ENCODE peak calls at places on chromosomes 11 and 22, in four cellular contexts. One of them, this sample, is unnamed.

GRCh38 chr11:73267122-73267846 is 4.9 kb upstream of the P2RY6 start:
- DNase-seq in fibroblast of lung: no peak
- DNase-seq in Calu3: no peak
- DNase-seq in HL-60: no peak
- DNase-seq in this sample: no peak

GRCh38 chr22:50281957-50282356 is 11.8 kb upstream of the MAPK11 start:
- DNase-seq in Calu3: peak; percentile 74
- DNase-seq in HL-60: no peak
- DNase-seq in fibroblast of lung: no peak
- DNase-seq in this sample: no peak

GRCh38 chr22:49095366-49095765 is 732.3 kb downstream of the BRD1 start:
- DNase-seq in Calu3: no peak
- DNase-seq in fibroblast of lung: no peak
- DNase-seq in HL-60: no peak
- DNase-seq in this sample: no peak

GRCh38 chr22:46308283-46308988 is 11.8 kb downstream of the GTSE1 start:
- DNase-seq in HL-60: no peak
- DNase-seq in fibroblast of lung: no peak
- DNase-seq in Calu3: no peak
- DNase-seq in this sample: no peak

GRCh38 chr11:94740083-94740974 is 27.8 kb upstream of the AMOTL1 start:
- DNase-seq in fibroblast of lung: peak; percentile 17
- DNase-seq in HL-60: no peak
- DNase-seq in Calu3: peak; percentile 6
- DNase-seq in this sample: no peak

GRCh38 chr11:1448882-1449281 is 37.7 kb downstream of the MOB2 start:
- DNase-seq in Calu3: no peak
- DNase-seq in fibroblast of lung: no peak
- DNase-seq in HL-60: peak; percentile 35
- DNase-seq in this sample: no peak

GRCh38 chr11:131423715-131424114 is 53.3 kb downstream of the NTM start:
- DNase-seq in Calu3: no peak
- DNase-seq in fibroblast of lung: no peak
- DNase-seq in HL-60: no peak
- DNase-seq in this sample: no peak

GRCh38 chr11:134592391-134592990 is 180.4 kb upstream of the B3GAT1 start:
- DNase-seq in fibroblast of lung: no peak
- DNase-seq in Calu3: no peak
- DNase-seq in HL-60: peak; percentile 25
- DNase-seq in this sample: no peak

GRCh38 chr11:69372589-69373250 is 78.8 kb downstream of the MYEOV start:
- DNase-seq in fibroblast of lung: no peak
- DNase-seq in Calu3: no peak
- DNase-seq in HL-60: no peak
- DNase-seq in this sample: no peak

GRCh38 chr22:36658900-36659299 is 44.7 kb downstream of the CACNG2 start:
- DNase-seq in fibroblast of lung: no peak
- DNase-seq in Calu3: peak; percentile 5
- DNase-seq in HL-60: no peak
- DNase-seq in this sample: no peak

GRCh38 chr11:35165416-35166368 is 26.7 kb downstream of the CD44 start:
- DNase-seq in fibroblast of lung: peak; percentile 85
- DNase-seq in HL-60: peak; percentile 78
- DNase-seq in Calu3: peak; percentile 70
- DNase-seq in this sample: peak; percentile 70

GRCh38 chr11:9748361-9748970 is 84.6 kb downstream of the SWAP70 start:
- DNase-seq in fibroblast of lung: peak; percentile 83
- DNase-seq in Calu3: peak; percentile 51
- DNase-seq in HL-60: peak; percentile 88
- DNase-seq in this sample: peak; percentile 36

DNA sequence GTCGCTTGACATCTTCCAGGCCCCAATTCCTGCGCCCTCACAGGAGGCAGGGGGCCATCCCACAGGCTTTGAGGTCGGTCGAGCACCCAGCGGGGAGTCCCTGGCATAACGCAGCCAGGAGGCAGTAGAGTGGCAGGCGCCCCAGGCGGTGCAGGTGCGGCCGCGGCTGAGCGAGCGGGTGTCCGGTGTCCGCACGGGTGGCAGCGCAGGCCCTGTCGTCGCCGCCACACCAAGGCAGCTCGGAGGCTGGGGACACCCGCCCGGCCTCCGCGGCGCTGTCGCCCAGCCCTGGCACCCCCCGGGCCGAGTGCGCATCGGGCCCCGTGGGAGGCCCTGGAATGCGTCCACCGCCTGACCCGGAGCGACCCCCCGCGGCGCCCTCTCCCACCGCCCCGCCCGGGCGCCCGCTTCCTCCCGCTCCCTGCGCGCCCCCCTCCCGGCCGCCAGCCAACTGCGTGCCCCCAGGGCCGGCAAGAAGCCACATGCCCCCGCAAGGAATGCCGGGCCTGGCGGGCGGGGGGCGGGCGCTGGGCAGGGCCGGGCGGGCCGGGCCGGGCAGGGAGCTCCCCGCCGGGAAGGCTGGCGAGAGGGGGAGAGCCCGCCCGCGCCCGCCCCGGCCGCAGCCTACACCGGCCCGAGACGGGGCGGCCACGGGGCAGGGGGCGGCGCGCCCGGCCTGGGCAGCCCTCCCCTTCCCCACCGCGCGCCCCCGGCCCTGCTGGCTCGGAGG is 33.9 kb downstream of the PRDM11 start:
- DNase-seq in fibroblast of lung: no peak
- DNase-seq in HL-60: peak; percentile 14
- DNase-seq in Calu3: peak; percentile 81
- DNase-seq in this sample: no peak
- TF ChIP-seq CTCF in fibroblast of lung: no peak
- TF ChIP-seq CTCF in HL-60: no peak
- TF ChIP-seq CTCF in Calu3: peak; percentile 44
- TF ChIP-seq CTCF in this sample: no peak

DNA sequence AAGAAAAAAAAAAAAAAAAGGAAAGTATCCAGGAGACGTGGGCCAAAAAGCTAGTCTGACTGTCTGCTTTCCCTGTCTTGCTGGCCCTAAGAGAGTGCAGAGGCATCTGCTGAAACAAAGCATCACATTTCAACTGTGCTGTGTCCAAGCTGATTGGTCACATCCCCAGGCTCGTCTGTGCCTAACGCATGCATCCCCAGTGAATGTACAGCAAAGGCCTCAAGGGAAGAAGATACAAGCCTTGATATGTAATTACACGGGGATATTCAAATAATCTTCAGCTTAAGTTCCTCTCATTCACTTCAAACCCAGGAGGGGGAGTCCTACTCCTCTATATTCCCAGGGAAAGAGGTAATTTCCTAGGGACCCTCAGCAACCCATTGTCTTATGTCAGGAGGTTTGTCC is 5.4 kb upstream of the SORL1 start:
- DNase-seq in HL-60: no peak
- DNase-seq in Calu3: no peak
- DNase-seq in fibroblast of lung: peak; percentile 34
- DNase-seq in this sample: no peak
- TF ChIP-seq CTCF in HL-60: no peak
- TF ChIP-seq CTCF in Calu3: no peak
- TF ChIP-seq CTCF in fibroblast of lung: peak; percentile 17
- TF ChIP-seq CTCF in this sample: no peak

GRCh38 chr22:40571887-40572286 is 64.6 kb downstream of the MRTFA start:
- DNase-seq in Calu3: no peak
- DNase-seq in HL-60: no peak
- DNase-seq in fibroblast of lung: no peak
- DNase-seq in this sample: no peak
- TF ChIP-seq CTCF in Calu3: no peak
- TF ChIP-seq CTCF in HL-60: no peak
- TF ChIP-seq CTCF in fibroblast of lung: no peak
- TF ChIP-seq CTCF in this sample: no peak

GRCh38 chr11:64317325-64317960 is at the start of gene TRMT112:
- DNase-seq in HL-60: peak; percentile 100
- DNase-seq in Calu3: peak; percentile 96
- DNase-seq in fibroblast of lung: peak; percentile 97
- DNase-seq in this sample: peak; percentile 91

GRCh38 chr11:64312947-64313346 is 4.4 kb downstream of the TRMT112 start:
- DNase-seq in fibroblast of lung: no peak
- DNase-seq in HL-60: no peak
- DNase-seq in Calu3: no peak
- DNase-seq in this sample: no peak

GRCh38 chr11:64313491-64314145 is 3.7 kb downstream of the TRMT112 start:
- DNase-seq in Calu3: no peak
- DNase-seq in HL-60: no peak
- DNase-seq in fibroblast of lung: peak; percentile 48
- DNase-seq in this sample: no peak

GRCh38 chr11:64314805-64315561 is 2.4 kb downstream of the TRMT112 start:
- DNase-seq in Calu3: no peak
- DNase-seq in HL-60: no peak
- DNase-seq in fibroblast of lung: no peak
- DNase-seq in this sample: no peak

DNA sequence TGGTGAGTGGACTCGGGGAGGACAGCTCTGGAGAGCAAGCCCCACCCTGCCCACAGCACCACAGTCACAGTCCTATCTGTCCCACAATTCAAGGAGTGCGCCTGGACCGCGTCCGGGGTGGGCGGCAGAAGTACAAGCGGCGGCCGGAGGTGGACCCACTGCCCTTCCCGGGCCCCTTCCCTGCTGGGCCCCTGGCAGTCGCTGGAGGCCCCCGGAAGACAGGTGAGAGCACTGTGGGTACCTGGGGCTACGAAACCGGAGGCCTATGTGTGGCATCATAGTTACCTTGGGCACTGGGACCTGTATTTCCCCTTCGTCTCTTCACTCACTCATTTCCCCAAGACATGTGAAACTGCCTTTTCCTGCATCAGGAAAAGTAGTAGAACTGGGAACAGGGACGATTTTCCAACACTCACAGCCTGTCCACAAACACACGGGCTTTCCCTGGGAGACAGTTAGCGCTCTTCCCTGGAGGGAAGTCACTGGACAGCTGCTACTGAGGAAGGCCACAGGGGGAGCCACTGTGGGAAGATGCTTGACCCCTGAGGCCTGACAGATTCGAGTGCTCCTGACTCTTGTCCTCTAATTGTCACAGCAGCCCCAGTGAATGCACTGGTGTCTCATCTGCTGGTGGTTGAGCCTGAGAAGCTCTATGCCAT is 3.1 kb downstream of the TRMT112 start:
- DNase-seq in HL-60: no peak
- DNase-seq in fibroblast of lung: no peak
- DNase-seq in Calu3: no peak
- DNase-seq in this sample: no peak
- TF ChIP-seq CTCF in HL-60: peak; percentile 4
- TF ChIP-seq CTCF in fibroblast of lung: no peak
- TF ChIP-seq CTCF in Calu3: no peak
- TF ChIP-seq CTCF in this sample: no peak

DNA sequence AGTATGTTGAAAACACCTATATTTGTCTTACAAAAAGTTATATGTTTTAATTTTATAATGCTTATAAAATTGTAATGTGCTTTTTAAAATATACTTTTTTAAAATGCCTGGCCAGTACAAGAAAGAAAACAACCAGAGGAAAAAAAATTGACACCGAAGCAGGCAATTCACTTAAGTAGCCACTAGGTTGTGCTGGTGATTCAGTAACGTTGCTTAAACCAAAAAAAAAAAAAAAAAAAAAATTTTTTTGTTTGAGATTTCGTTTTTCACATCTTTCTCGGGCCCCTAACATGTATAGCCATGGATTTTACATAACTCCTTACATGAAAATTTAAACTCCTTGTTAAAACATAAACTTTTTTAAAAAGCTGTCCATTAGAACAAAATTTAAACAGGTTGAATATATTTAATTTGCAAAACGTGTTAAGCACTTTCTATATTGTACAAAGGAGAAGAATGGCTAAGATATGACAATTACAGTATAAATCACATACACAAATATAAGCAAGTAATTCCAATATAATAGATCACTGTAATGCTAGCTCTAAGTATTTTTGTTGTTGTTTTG is 9.2 kb downstream of the OR8B4 start:
- DNase-seq in Calu3: no peak
- DNase-seq in fibroblast of lung: peak; percentile 74
- DNase-seq in HL-60: no peak
- DNase-seq in this sample: no peak
- TF ChIP-seq CTCF in Calu3: no peak
- TF ChIP-seq CTCF in fibroblast of lung: peak; percentile 71
- TF ChIP-seq CTCF in HL-60: peak; percentile 29
- TF ChIP-seq CTCF in this sample: peak; percentile 70

GRCh38 chr11:44095506-44096359 is at the start of gene EXT2:
- DNase-seq in Calu3: peak; percentile 88
- DNase-seq in HL-60: peak; percentile 78
- DNase-seq in fibroblast of lung: peak; percentile 82
- DNase-seq in this sample: peak; percentile 82
- TF ChIP-seq CTCF in Calu3: peak; percentile 78
- TF ChIP-seq CTCF in HL-60: peak; percentile 71
- TF ChIP-seq CTCF in fibroblast of lung: peak; percentile 79
- TF ChIP-seq CTCF in this sample: peak; percentile 94

GRCh38 chr11:41118521-41118920 is 340.9 kb downstream of the LRRC4C start:
- DNase-seq in HL-60: no peak
- DNase-seq in Calu3: no peak
- DNase-seq in fibroblast of lung: no peak
- DNase-seq in this sample: no peak
- TF ChIP-seq CTCF in HL-60: no peak
- TF ChIP-seq CTCF in Calu3: no peak
- TF ChIP-seq CTCF in fibroblast of lung: no peak
- TF ChIP-seq CTCF in this sample: no peak

This sample was measured in CD4-positive, alpha-beta T cell.